ENCODE peak calls at places on chromosomes 3 and 15, in eight cellular contexts. O is body of pancreas, G is astrocyte of the spinal cord, X is kidney epithelial cell, I is PC-3, R is heart right ventricle, P is psoas muscle, S is lower leg skin. L is an unnamed sample.

GRCh38 chr3:52834871-52835501 is at the start of gene MUSTN1:
- DNase-seq in S (no peak), I (no peak), R (peak), X (no peak), O (no peak), G (peak), P (peak), L (peak)

GRCh38 chr3:73018298-73018697 is 21.7 kb downstream of the PPP4R2 start:
- DNase-seq in X (no peak), O (no peak), S (no peak), I (no peak), P (no peak), G (no peak), R (no peak), L (no peak)

GRCh38 chr3:52894756-52895155 is 2.6 kb downstream of the STIMATE start:
- DNase-seq in S (no peak), O (no peak), G (no peak), P (no peak), X (no peak), I (no peak), R (no peak), L (no peak)

GRCh38 chr15:69288531-69289311 is 10.0 kb upstream of the PAQR5 start:
- DNase-seq in S (no peak), P (no peak), O (no peak), I (no peak), R (no peak), G (no peak), X (no peak), L (no peak)

GRCh38 chr3:190780524-190780923 is 82.0 kb downstream of the GMNC start:
- DNase-seq in S (no peak), R (no peak), O (no peak), P (no peak), X (no peak), I (peak), G (no peak), L (no peak)

GRCh38 chr15:72532991-72533601 is 59.0 kb downstream of the ARIH1 start:
- DNase-seq in O (no peak), I (no peak), S (no peak), G (no peak), R (no peak), P (no peak), X (no peak), L (no peak)

GRCh38 chr3:43259626-43260025 is 26.7 kb upstream of the SNRK start:
- DNase-seq in X (peak), G (no peak), S (no peak), P (no peak), O (no peak), R (no peak), I (peak), L (no peak)

GRCh38 chr15:56736308-56736707 is 3.0 kb upstream of the ZNF280D start:
- DNase-seq in G (peak), O (no peak), R (no peak), X (no peak), I (peak), P (no peak), S (no peak), L (peak)

GRCh38 chr3:142690613-142691012 is 33.2 kb upstream of the TRPC1 start:
- DNase-seq in O (no peak), P (no peak), X (no peak), S (no peak), I (no peak), G (no peak), R (no peak), L (no peak)

GRCh38 chr15:41946970-41947369 is 25.4 kb downstream of the EHD4 start:
- DNase-seq in P (no peak), I (no peak), R (peak), G (no peak), S (peak), X (no peak), O (no peak), L (no peak)

GRCh38 chr3:147799601-147800000 is 390.4 kb downstream of the ZIC1 start:
- DNase-seq in G (peak), X (no peak), R (no peak), I (no peak), P (no peak), O (no peak), S (no peak), L (no peak)

GRCh38 chr3:49606427-49606826 is 52.1 kb downstream of the BSN start:
- DNase-seq in P (no peak), G (no peak), I (no peak), S (no peak), X (no peak), R (no peak), O (no peak), L (no peak)

GRCh38 chr3:100045696-100046095 is 68.6 kb downstream of the FILIP1L start:
- DNase-seq in P (peak), G (peak), X (no peak), O (peak), R (peak), I (peak), S (no peak), L (peak)

GRCh38 chr15:68419301-68420175 is 12.4 kb downstream of the ITGA11 start:
- DNase-seq in X (no peak), I (no peak), R (peak), S (peak), P (no peak), G (no peak), O (no peak), L (peak)

DNA sequence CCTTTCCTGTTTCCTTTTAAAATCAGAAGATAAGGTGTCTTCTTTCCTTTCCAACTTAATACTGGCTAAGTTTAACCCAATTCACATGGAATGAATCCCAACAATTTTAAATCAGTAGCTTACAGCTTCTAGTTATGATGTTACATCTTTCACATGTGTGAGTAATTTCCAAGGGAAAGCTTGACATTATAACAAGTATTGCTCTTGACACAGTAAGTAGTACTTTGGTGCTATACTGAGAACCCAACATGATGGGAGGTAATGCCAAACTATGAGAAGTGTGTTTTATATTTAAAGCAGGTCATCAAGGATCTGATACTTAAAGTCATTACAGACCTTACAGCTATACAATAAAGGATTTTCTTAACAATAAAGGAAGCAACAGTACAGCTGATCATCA is 29.1 kb downstream of the RABL3 start:
- DNase-seq in S (no peak), R (no peak), P (no peak), I (no peak), X (no peak), G (no peak), O (no peak), L (no peak)
- TF ChIP-seq CTCF in S (no peak), R (no peak), P (no peak), I (no peak), X (no peak), G (no peak), O (no peak), L (no peak)

GRCh38 chr3:182424006-182424405 is 369.3 kb upstream of the ATP11B start:
- DNase-seq in X (no peak), I (no peak), O (no peak), S (no peak), P (no peak), G (no peak), R (no peak), L (no peak)

DNA sequence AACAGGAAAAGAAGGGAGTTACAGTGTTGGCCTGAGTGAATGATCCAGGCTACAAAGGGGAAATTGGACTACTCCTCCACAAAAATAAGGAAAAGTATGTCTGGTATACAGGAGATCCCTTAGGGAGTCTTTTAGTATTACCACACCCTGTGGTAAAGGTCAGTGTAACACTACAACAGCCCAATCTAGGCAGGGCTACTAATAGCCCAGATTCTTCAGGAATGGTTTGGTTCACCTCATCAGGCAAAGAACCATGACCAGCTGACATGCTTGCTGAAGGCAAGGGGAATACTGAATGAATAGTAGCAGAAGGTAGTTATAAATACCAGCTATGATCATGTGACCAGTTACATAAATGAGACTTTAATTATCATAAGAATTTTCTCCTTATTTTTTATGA is 372.6 kb upstream of the ATP11B start:
- DNase-seq in X (no peak), R (no peak), O (no peak), P (no peak), I (no peak), S (no peak), G (no peak), L (no peak)
- H3K4me3 ChIP-seq in X (no peak), R (no peak), O (no peak), P (no peak), I (no peak), S (no peak), G (no peak), L (no peak)

GRCh38 chr3:51390600-51391074 is 448 bp upstream of the RBM15B start:
- DNase-seq in R (no peak), G (no peak), P (no peak), O (no peak), X (no peak), I (no peak), S (no peak), L (no peak)
- TF ChIP-seq CTCF in R (no peak), G (no peak), P (no peak), O (no peak), X (no peak), I (peak), S (peak), L (no peak)

DNA sequence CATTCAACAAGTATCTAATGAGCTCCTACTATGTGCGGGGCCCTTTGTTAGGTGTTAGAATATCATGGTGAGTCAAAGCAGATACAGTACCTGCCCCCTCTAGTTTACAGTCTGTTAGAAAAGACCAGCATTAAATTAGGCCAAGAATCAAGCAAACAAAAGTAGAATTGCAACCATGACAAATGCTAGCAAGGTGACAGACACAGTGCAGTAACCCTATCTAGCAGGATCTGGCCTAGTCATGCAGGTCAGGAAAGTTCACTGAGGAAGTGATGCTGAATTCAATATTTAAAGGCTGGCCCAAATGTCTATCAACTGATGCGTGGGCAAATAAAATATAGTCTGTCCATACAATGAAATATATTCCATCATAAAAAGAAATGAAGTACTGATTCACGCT is 200.7 kb downstream of the RORA start:
- DNase-seq in I (no peak), G (no peak), R (no peak), X (no peak), P (no peak), O (no peak), S (no peak), L (no peak)
- H3K4me3 ChIP-seq in I (no peak), G (no peak), R (no peak), X (no peak), P (no peak), O (no peak), S (no peak), L (no peak)

GRCh38 chr15:45919806-45920205 is 285.0 kb downstream of the SQOR start:
- DNase-seq in O (no peak), G (peak), S (no peak), X (peak), P (no peak), R (no peak), I (peak), L (peak)
- TF ChIP-seq CTCF in O (no peak), G (no peak), S (no peak), X (no peak), P (no peak), R (no peak), I (no peak), L (no peak)

DNA sequence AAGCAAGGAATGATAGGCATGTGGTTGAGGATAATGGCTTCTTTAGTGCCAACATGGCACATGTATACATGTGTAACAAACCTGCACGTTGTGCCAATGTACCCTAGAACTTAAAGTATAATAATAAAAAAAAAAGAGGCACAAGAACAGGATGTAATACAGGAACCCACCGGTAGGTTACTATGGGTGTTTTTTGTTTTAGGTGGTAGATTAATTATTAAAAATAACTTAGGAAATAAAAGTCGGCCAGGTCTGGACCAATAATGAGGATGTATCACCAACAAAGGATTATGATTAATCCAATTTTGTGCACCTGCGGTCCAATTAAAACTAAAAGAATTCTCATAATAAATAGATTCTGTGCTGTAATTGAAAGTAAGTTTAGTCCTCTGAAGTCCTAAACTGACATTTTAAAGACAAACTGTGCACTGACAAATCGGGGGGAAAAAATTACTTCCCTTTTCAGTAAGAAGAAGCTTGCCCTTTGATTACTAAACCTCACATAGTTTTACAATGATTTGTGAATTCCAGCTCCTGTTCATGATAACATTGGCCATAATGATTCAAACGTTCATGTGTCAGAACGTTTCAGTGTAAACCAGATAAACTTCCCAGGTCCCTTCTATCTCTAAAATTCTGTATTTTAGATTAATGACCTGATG is 62.2 kb downstream of the CASR start:
- DNase-seq in S (no peak), P (no peak), R (no peak), I (peak), X (no peak), G (peak), O (no peak), L (peak)
- H3K4me3 ChIP-seq in S (no peak), P (peak), R (no peak), I (no peak), X (no peak), G (no peak), O (no peak), L (no peak)

DNA sequence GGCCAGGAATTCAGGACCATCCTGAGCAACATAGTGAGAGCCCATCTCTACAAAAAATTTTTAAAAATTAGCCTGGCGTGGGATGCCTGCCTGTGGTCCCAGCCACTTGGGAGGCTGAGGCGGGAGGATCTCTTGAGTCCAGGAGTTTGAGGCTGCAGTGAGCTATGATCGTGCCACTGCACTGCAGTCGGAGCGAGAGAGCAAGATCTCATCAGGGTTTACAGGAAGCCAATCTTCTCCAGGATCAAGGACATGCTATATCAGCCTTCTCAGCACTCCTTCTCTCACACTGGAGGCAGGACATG is 451 bp upstream of the STOML1 start:
- DNase-seq in O (no peak), P (no peak), I (no peak), S (no peak), R (no peak), G (no peak), X (no peak), L (no peak)
- TF ChIP-seq CTCF in O (no peak), P (no peak), I (no peak), S (no peak), R (no peak), G (no peak), X (no peak), L (no peak)

GRCh38 chr3:192408721-192409151 is 318.6 kb downstream of the FGF12 start:
- DNase-seq in X (no peak), R (no peak), O (no peak), G (peak), I (no peak), S (no peak), P (peak), L (peak)
- H3K4me3 ChIP-seq in X (peak), R (peak), O (peak), G (peak), I (no peak), S (no peak), P (peak), L (no peak)